ENCODE peak calls at places on chromosomes 1 and 21, in four cellular contexts. N, T, F and B are unnamed samples.

GRCh38 chr1:241842565-241842964 is 5.4 kb upstream of the EXO1 start:
- DNase-seq in F (peak), T (no peak), N (no peak), B (no peak)

GRCh38 chr21:41374177-41374712 is 12.4 kb downstream of the MX2 start:
- DNase-seq in T (no peak), N (no peak), F (no peak), B (no peak)

GRCh38 chr1:200306954-200307754 is 102.7 kb downstream of the ZNF281 start:
- DNase-seq in T (peak), N (peak), F (no peak), B (peak)

GRCh38 chr1:22916469-22916817 is 56.2 kb downstream of the LACTBL1 start:
- DNase-seq in N (peak), T (peak), F (no peak), B (peak)

GRCh38 chr1:83819436-83819835 is 179.5 kb downstream of the TTLL7 start:
- DNase-seq in T (no peak), F (no peak), N (no peak), B (no peak)

GRCh38 chr1:71045463-71046028 is 2.1 kb downstream of the PTGER3 start:
- DNase-seq in F (no peak), T (no peak), N (no peak), B (no peak)

GRCh38 chr1:67838180-67838912 is 5.1 kb upstream of the GNG12 start:
- DNase-seq in F (no peak), T (no peak), N (no peak), B (no peak)

GRCh38 chr1:194755241-194755953 is 1569.0 kb upstream of the B3GALT2 start:
- DNase-seq in N (no peak), F (no peak), T (no peak), B (peak)

GRCh38 chr1:53134961-53135734 is 7.3 kb downstream of the SLC1A7 start:
- DNase-seq in T (no peak), N (peak), F (no peak), B (no peak)

GRCh38 chr1:39205102-39205780 is 746 bp downstream of the MACF1 start:
- DNase-seq in T (peak), N (no peak), F (no peak), B (no peak)

GRCh38 chr1:228379165-228379460 is 27.5 kb downstream of the TRIM11 start:
- DNase-seq in F (no peak), T (no peak), N (peak), B (peak)

GRCh38 chr21:14376854-14377253 is 6.1 kb downstream of the HSPA13 start:
- DNase-seq in N (no peak), T (peak), F (no peak), B (no peak)

GRCh38 chr1:224884428-224884827 is 45.0 kb upstream of the DNAH14 start:
- DNase-seq in N (no peak), F (no peak), T (no peak), B (no peak)

GRCh38 chr1:6785721-6786505 is 659 bp downstream of the CAMTA1 start:
- DNase-seq in F (no peak), N (no peak), T (peak), B (peak)

GRCh38 chr1:33137800-33138199 is 44.0 kb downstream of the TRIM62 start:
- DNase-seq in T (peak), N (peak), F (no peak), B (no peak)

GRCh38 chr21:15152591-15152990 is 87.8 kb upstream of the NRIP1 start:
- DNase-seq in T (no peak), N (no peak), F (no peak), B (no peak)

GRCh38 chr21:44011774-44012473 is at the start of gene TRAPPC10:
- DNase-seq in F (peak), N (peak), T (peak), B (peak)

GRCh38 chr21:42148097-42148496 is 70.8 kb upstream of the ABCG1 start:
- DNase-seq in T (no peak), N (no peak), F (no peak), B (no peak)

GRCh38 chr1:153749408-153750005 is 21.7 kb downstream of the INTS3 start:
- DNase-seq in F (peak), N (peak), T (peak), B (peak)

GRCh38 chr1:152185544-152186391 is 26.7 kb upstream of the RPTN start:
- DNase-seq in T (peak), F (no peak), N (peak), B (peak)

GRCh38 chr1:35577071-35577998 is 4.2 kb downstream of the TFAP2E start:
- DNase-seq in N (no peak), F (no peak), T (peak), B (no peak)

GRCh38 chr1:223161321-223161720 is 18.3 kb upstream of the TLR5 start:
- DNase-seq in N (no peak), T (no peak), F (no peak), B (no peak)

GRCh38 chr21:34770581-34770980 is 101.8 kb downstream of the CLIC6 start:
- DNase-seq in N (no peak), F (no peak), T (no peak), B (no peak)

GRCh38 chr1:8154621-8155052 is 128.5 kb upstream of the ERRFI1 start:
- DNase-seq in N (no peak), T (no peak), F (no peak), B (no peak)

GRCh38 chr1:74733616-74734484 is 898 bp downstream of the TYW3 start:
- DNase-seq in T (peak), N (peak), F (no peak), B (peak)

GRCh38 chr1:46303872-46304326 is 401 bp downstream of the UQCRH start:
- DNase-seq in N (no peak), F (no peak), T (no peak), B (no peak)